ENCODE peak calls at places on chromosomes 5 and 9, in five cellular contexts. Q is activated T-cell treated with anti-CD3 and anti-CD28 coated beads for 48 hours, Y is AG04450, G is HS-27A, F is GM04503. B is an unnamed sample.

GRCh38 chr5:134833340-134834032 is 12.3 kb upstream of the C5orf24 start:
- DNase-seq in Q (no peak), Y (peak), G (no peak), F (no peak), B (no peak)

GRCh38 chr9:100575765-100576368 is 2.0 kb upstream of the CAVIN4 start:
- DNase-seq in Q (no peak), Y (no peak), G (peak), F (peak), B (no peak)

GRCh38 chr5:63555874-63556273 is 406.4 kb downstream of the HTR1A start:
- DNase-seq in Q (no peak), Y (no peak), G (no peak), F (no peak), B (no peak)

GRCh38 chr5:59813761-59814562 is 79.6 kb downstream of the PDE4D start:
- DNase-seq in Q (no peak), Y (no peak), G (peak), F (no peak), B (no peak)

GRCh38 chr9:88947581-88948573 is 43.4 kb upstream of the S1PR3 start:
- DNase-seq in Q (no peak), Y (peak), G (no peak), F (no peak), B (no peak)

GRCh38 chr9:130556396-130557076 is 22.8 kb upstream of the FUBP3 start:
- DNase-seq in Q (no peak), Y (no peak), G (no peak), F (no peak), B (no peak)

GRCh38 chr9:136538599-136539426 is 7.0 kb downstream of the NOTCH1 start:
- DNase-seq in Q (peak), Y (no peak), G (no peak), F (no peak), B (no peak)

GRCh38 chr9:38641985-38642864 is 21.8 kb upstream of the ANKRD18A start:
- DNase-seq in Q (no peak), Y (peak), G (no peak), F (no peak), B (no peak)

GRCh38 chr9:91199739-91200497 is 161.8 kb downstream of the AUH start:
- DNase-seq in Q (no peak), Y (no peak), G (no peak), F (no peak), B (no peak)

GRCh38 chr5:159774476-159775031 is 141.7 kb upstream of the ADRA1B start:
- DNase-seq in Q (no peak), Y (no peak), G (no peak), F (no peak), B (no peak)

GRCh38 chr5:55903121-55903701 is 52.1 kb downstream of the IL31RA start:
- DNase-seq in Q (peak), Y (no peak), G (no peak), F (no peak), B (no peak)

GRCh38 chr9:75667155-75667554 is 223.3 kb upstream of the PCSK5 start:
- DNase-seq in Q (no peak), Y (no peak), G (no peak), F (no peak), B (no peak)

GRCh38 chr5:3364433-3364832 is 231.2 kb upstream of the IRX1 start:
- DNase-seq in Q (no peak), Y (no peak), G (no peak), F (no peak), B (no peak)

GRCh38 chr5:18553269-18553668 is 919.0 kb downstream of the TAF11L14 start:
- DNase-seq in Q (no peak), Y (no peak), G (peak), F (no peak), B (no peak)

GRCh38 chr5:146073239-146073900 is 32.0 kb downstream of the PLAC8L1 start:
- DNase-seq in Q (no peak), Y (no peak), G (no peak), F (no peak), B (no peak)

GRCh38 chr5:6827815-6828214 is 114.6 kb downstream of the TENT4A start:
- DNase-seq in Q (peak), Y (no peak), G (no peak), F (no peak), B (no peak)

GRCh38 chr9:947985-948384 is 28.5 kb upstream of the DMRT3 start:
- DNase-seq in Q (no peak), Y (no peak), G (no peak), F (no peak), B (no peak)

GRCh38 chr5:159581502-159582249 is 251.4 kb upstream of the IL12B start:
- DNase-seq in Q (no peak), Y (peak), G (peak), F (peak), B (peak)

GRCh38 chr9:38417003-38417965 is 7.0 kb downstream of the IGFBPL1 start:
- DNase-seq in Q (no peak), Y (no peak), G (no peak), F (no peak), B (no peak)

GRCh38 chr9:98438701-98439100 is 183.3 kb upstream of the TBC1D2 start:
- DNase-seq in Q (no peak), Y (no peak), G (no peak), F (no peak), B (no peak)

B was measured in AG09319.